ENCODE peak calls at places on chromosomes 11 and 22, in eight cellular contexts. One of them, this sample, is unnamed.

GRCh38 chr22:44801476-44801875 is 49.1 kb downstream of the ARHGAP8 start:
- DNase-seq in coronary artery: no peak
- DNase-seq in lower leg skin: no peak
- DNase-seq in right atrium auricular region: no peak
- DNase-seq in fibroblast of lung: no peak
- DNase-seq in HL-60: no peak
- DNase-seq in GM06990: no peak
- DNase-seq in fibroblast of mammary gland: no peak
- DNase-seq in this sample: no peak

GRCh38 chr22:42978453-42979103 is 36.4 kb downstream of the PACSIN2 start:
- DNase-seq in coronary artery: no peak
- DNase-seq in lower leg skin: no peak
- DNase-seq in right atrium auricular region: no peak
- DNase-seq in fibroblast of lung: no peak
- DNase-seq in HL-60: no peak
- DNase-seq in GM06990: no peak
- DNase-seq in fibroblast of mammary gland: peak; percentile 83
- DNase-seq in this sample: no peak

GRCh38 chr22:31346733-31347250 is 646 bp upstream of the PATZ1 start:
- DNase-seq in coronary artery: no peak
- DNase-seq in lower leg skin: peak; percentile 90
- DNase-seq in right atrium auricular region: no peak
- DNase-seq in fibroblast of lung: peak; percentile 61
- DNase-seq in HL-60: peak; percentile 75
- DNase-seq in GM06990: peak; percentile 86
- DNase-seq in fibroblast of mammary gland: peak; percentile 28
- DNase-seq in this sample: peak; percentile 33

GRCh38 chr11:104380358-104380757 is 216.4 kb upstream of the PDGFD start:
- DNase-seq in coronary artery: no peak
- DNase-seq in lower leg skin: no peak
- DNase-seq in right atrium auricular region: no peak
- DNase-seq in fibroblast of lung: no peak
- DNase-seq in HL-60: no peak
- DNase-seq in GM06990: no peak
- DNase-seq in fibroblast of mammary gland: no peak
- DNase-seq in this sample: no peak

GRCh38 chr22:37256075-37256726 is 12.1 kb upstream of the RAC2 start:
- DNase-seq in coronary artery: no peak
- DNase-seq in lower leg skin: no peak
- DNase-seq in right atrium auricular region: no peak
- DNase-seq in fibroblast of lung: no peak
- DNase-seq in HL-60: no peak
- DNase-seq in GM06990: no peak
- DNase-seq in fibroblast of mammary gland: no peak
- DNase-seq in this sample: no peak

GRCh38 chr22:40654522-40655167 is 18.1 kb upstream of the MRTFA start:
- DNase-seq in coronary artery: no peak
- DNase-seq in lower leg skin: no peak
- DNase-seq in right atrium auricular region: peak; percentile 69
- DNase-seq in fibroblast of lung: peak; percentile 87
- DNase-seq in HL-60: no peak
- DNase-seq in GM06990: no peak
- DNase-seq in fibroblast of mammary gland: peak; percentile 85
- DNase-seq in this sample: no peak

GRCh38 chr11:71215372-71215965 is 36.9 kb downstream of the SHANK2 start:
- DNase-seq in coronary artery: no peak
- DNase-seq in lower leg skin: no peak
- DNase-seq in right atrium auricular region: no peak
- DNase-seq in fibroblast of lung: no peak
- DNase-seq in HL-60: no peak
- DNase-seq in GM06990: no peak
- DNase-seq in fibroblast of mammary gland: no peak
- DNase-seq in this sample: no peak

GRCh38 chr11:134333312-134333711 is 1.5 kb downstream of the GLB1L2 start:
- DNase-seq in coronary artery: no peak
- DNase-seq in lower leg skin: peak; percentile 79
- DNase-seq in right atrium auricular region: no peak
- DNase-seq in fibroblast of lung: no peak
- DNase-seq in HL-60: no peak
- DNase-seq in GM06990: no peak
- DNase-seq in fibroblast of mammary gland: peak; percentile 18
- DNase-seq in this sample: no peak

GRCh38 chr11:121328213-121328966 is 35.8 kb downstream of the SC5D start:
- DNase-seq in coronary artery: no peak
- DNase-seq in lower leg skin: no peak
- DNase-seq in right atrium auricular region: no peak
- DNase-seq in fibroblast of lung: no peak
- DNase-seq in HL-60: no peak
- DNase-seq in GM06990: no peak
- DNase-seq in fibroblast of mammary gland: no peak
- DNase-seq in this sample: no peak

GRCh38 chr22:29032584-29032983 is 29.0 kb downstream of the C22orf31 start:
- DNase-seq in coronary artery: no peak
- DNase-seq in lower leg skin: no peak
- DNase-seq in right atrium auricular region: no peak
- DNase-seq in fibroblast of lung: peak; percentile 34
- DNase-seq in HL-60: no peak
- DNase-seq in GM06990: no peak
- DNase-seq in fibroblast of mammary gland: peak; percentile 14
- DNase-seq in this sample: no peak

GRCh38 chr22:36816338-36816634 is 549 bp downstream of the PVALB start:
- DNase-seq in coronary artery: no peak
- DNase-seq in lower leg skin: no peak
- DNase-seq in right atrium auricular region: no peak
- DNase-seq in fibroblast of lung: no peak
- DNase-seq in HL-60: no peak
- DNase-seq in GM06990: no peak
- DNase-seq in fibroblast of mammary gland: no peak
- DNase-seq in this sample: no peak

GRCh38 chr22:30474683-30475424 is 3.0 kb upstream of the SEC14L3 start:
- DNase-seq in coronary artery: no peak
- DNase-seq in lower leg skin: no peak
- DNase-seq in right atrium auricular region: no peak
- DNase-seq in fibroblast of lung: no peak
- DNase-seq in HL-60: no peak
- DNase-seq in GM06990: no peak
- DNase-seq in fibroblast of mammary gland: no peak
- DNase-seq in this sample: no peak

GRCh38 chr11:19646921-19647320 is 65.7 kb upstream of the NAV2 start:
- DNase-seq in coronary artery: no peak
- DNase-seq in lower leg skin: no peak
- DNase-seq in right atrium auricular region: no peak
- DNase-seq in fibroblast of lung: peak; percentile 95
- DNase-seq in HL-60: no peak
- DNase-seq in GM06990: no peak
- DNase-seq in fibroblast of mammary gland: peak; percentile 96
- DNase-seq in this sample: no peak
- TF ChIP-seq CTCF in coronary artery: no peak
- TF ChIP-seq CTCF in lower leg skin: no peak
- TF ChIP-seq CTCF in right atrium auricular region: no peak
- TF ChIP-seq CTCF in fibroblast of lung: peak; percentile 8
- TF ChIP-seq CTCF in HL-60: no peak
- TF ChIP-seq CTCF in GM06990: no peak
- TF ChIP-seq CTCF in fibroblast of mammary gland: peak; percentile 2
- TF ChIP-seq CTCF in this sample: no peak

GRCh38 chr22:32410459-32410858 is 1.6 kb downstream of the RTCB start:
- DNase-seq in coronary artery: no peak
- DNase-seq in lower leg skin: no peak
- DNase-seq in right atrium auricular region: no peak
- DNase-seq in fibroblast of lung: no peak
- DNase-seq in HL-60: no peak
- DNase-seq in GM06990: no peak
- DNase-seq in fibroblast of mammary gland: no peak
- DNase-seq in this sample: no peak

GRCh38 chr22:32409977-32410376 is 2.1 kb downstream of the RTCB start:
- DNase-seq in coronary artery: no peak
- DNase-seq in lower leg skin: no peak
- DNase-seq in right atrium auricular region: no peak
- DNase-seq in fibroblast of lung: no peak
- DNase-seq in HL-60: no peak
- DNase-seq in GM06990: no peak
- DNase-seq in fibroblast of mammary gland: no peak
- DNase-seq in this sample: no peak

GRCh38 chr22:32407332-32407731 is 4.7 kb downstream of the RTCB start:
- DNase-seq in coronary artery: no peak
- DNase-seq in lower leg skin: no peak
- DNase-seq in right atrium auricular region: no peak
- DNase-seq in fibroblast of lung: no peak
- DNase-seq in HL-60: no peak
- DNase-seq in GM06990: peak; percentile 45
- DNase-seq in fibroblast of mammary gland: no peak
- DNase-seq in this sample: no peak

GRCh38 chr22:32411388-32411787 is 659 bp downstream of the RTCB start:
- DNase-seq in coronary artery: no peak
- DNase-seq in lower leg skin: no peak
- DNase-seq in right atrium auricular region: no peak
- DNase-seq in fibroblast of lung: peak; percentile 10
- DNase-seq in HL-60: no peak
- DNase-seq in GM06990: no peak
- DNase-seq in fibroblast of mammary gland: peak; percentile 23
- DNase-seq in this sample: no peak

GRCh38 chr22:32407936-32408335 is 4.1 kb downstream of the RTCB start:
- DNase-seq in coronary artery: no peak
- DNase-seq in lower leg skin: no peak
- DNase-seq in right atrium auricular region: no peak
- DNase-seq in fibroblast of lung: no peak
- DNase-seq in HL-60: no peak
- DNase-seq in GM06990: no peak
- DNase-seq in fibroblast of mammary gland: no peak
- DNase-seq in this sample: no peak
- TF ChIP-seq CTCF in coronary artery: no peak
- TF ChIP-seq CTCF in lower leg skin: no peak
- TF ChIP-seq CTCF in right atrium auricular region: no peak
- TF ChIP-seq CTCF in fibroblast of lung: no peak
- TF ChIP-seq CTCF in HL-60: no peak
- TF ChIP-seq CTCF in GM06990: no peak
- TF ChIP-seq CTCF in fibroblast of mammary gland: no peak
- TF ChIP-seq CTCF in this sample: no peak

DNA sequence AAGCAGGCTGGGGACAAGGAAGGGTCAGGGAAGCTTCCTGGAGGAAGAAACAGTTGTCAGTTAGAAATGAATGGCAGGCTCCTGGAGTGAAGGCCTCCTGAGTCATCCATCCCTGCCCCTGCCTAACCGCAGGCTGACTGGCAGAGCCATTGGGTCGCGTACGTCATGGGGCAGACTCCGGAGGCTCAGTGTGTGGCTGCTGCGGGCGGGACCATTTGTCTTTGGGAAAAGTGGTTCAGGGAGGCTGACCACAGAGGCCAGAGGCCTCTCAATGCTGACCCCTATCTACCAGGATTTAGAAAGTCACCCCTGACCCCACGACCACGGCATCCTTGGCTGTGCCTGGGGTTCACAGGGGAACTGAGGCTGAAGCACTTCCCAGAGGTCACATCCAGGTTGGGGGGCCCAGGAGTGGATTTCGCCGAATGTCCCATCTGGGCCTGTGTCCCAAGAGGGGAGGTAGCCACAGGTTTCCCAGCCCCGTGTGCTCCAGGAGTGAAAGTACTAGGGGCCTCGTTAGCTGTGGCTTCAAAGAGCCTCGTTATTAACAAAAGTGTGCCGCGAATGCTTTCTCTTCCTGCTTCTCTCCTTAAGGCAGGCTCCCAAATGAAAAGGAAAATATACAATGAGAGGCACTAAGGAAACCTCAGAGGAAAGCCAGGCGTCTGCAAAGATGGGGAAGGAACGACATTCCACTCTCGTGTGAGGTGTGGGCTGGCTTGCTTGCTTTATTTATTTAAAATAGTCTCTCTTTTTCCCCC is 58.9 kb downstream of the FLRT1 start:
- DNase-seq in coronary artery: no peak
- DNase-seq in lower leg skin: no peak
- DNase-seq in right atrium auricular region: no peak
- DNase-seq in fibroblast of lung: peak; percentile 84
- DNase-seq in HL-60: peak; percentile 66
- DNase-seq in GM06990: no peak
- DNase-seq in fibroblast of mammary gland: peak; percentile 77
- DNase-seq in this sample: no peak
- TF ChIP-seq CTCF in coronary artery: no peak
- TF ChIP-seq CTCF in lower leg skin: no peak
- TF ChIP-seq CTCF in right atrium auricular region: no peak
- TF ChIP-seq CTCF in fibroblast of lung: peak; percentile 2
- TF ChIP-seq CTCF in HL-60: no peak
- TF ChIP-seq CTCF in GM06990: no peak
- TF ChIP-seq CTCF in fibroblast of mammary gland: no peak
- TF ChIP-seq CTCF in this sample: no peak

DNA sequence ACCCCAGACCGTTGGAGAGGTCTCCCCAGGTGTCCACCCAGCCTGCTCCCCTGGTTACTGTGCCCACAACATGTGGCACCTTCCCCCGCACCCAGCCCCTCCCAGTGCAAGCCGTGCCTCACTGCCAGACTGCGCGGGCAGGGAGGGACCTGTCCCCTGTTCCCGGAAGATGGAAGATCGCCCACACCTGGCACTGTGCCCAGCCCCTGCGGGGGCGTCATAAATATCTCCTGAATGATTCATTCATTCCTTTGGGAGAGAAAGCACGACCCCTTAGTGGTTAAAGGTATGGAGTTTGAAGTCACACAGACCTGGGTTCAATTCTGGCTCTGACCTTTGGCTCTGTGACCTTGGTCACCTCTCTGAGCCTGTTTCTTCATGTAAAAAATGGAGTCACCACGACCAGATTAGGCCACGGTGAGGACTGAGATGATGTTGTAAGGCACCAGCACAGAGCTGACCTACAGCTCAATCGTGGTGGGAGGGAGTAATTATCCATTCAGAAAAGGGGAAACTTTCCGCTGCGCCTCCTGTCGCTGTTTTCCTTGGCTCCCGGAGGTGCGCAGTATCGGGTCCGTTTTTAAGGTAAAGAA is 497 bp upstream of the SYT12 start:
- DNase-seq in coronary artery: no peak
- DNase-seq in lower leg skin: peak; percentile 88
- DNase-seq in right atrium auricular region: no peak
- DNase-seq in fibroblast of lung: peak; percentile 8
- DNase-seq in HL-60: no peak
- DNase-seq in GM06990: no peak
- DNase-seq in fibroblast of mammary gland: peak; percentile 67
- DNase-seq in this sample: no peak
- TF ChIP-seq CTCF in coronary artery: no peak
- TF ChIP-seq CTCF in lower leg skin: no peak
- TF ChIP-seq CTCF in right atrium auricular region: no peak
- TF ChIP-seq CTCF in fibroblast of lung: no peak
- TF ChIP-seq CTCF in HL-60: no peak
- TF ChIP-seq CTCF in GM06990: no peak
- TF ChIP-seq CTCF in fibroblast of mammary gland: no peak
- TF ChIP-seq CTCF in this sample: no peak

GRCh38 chr22:50399751-50400331 is 56.7 kb downstream of the PPP6R2 start:
- DNase-seq in coronary artery: no peak
- DNase-seq in lower leg skin: no peak
- DNase-seq in right atrium auricular region: no peak
- DNase-seq in fibroblast of lung: no peak
- DNase-seq in HL-60: peak; percentile 31
- DNase-seq in GM06990: peak; percentile 29
- DNase-seq in fibroblast of mammary gland: peak; percentile 31
- DNase-seq in this sample: peak; percentile 33
- TF ChIP-seq CTCF in coronary artery: no peak
- TF ChIP-seq CTCF in lower leg skin: no peak
- TF ChIP-seq CTCF in right atrium auricular region: peak; percentile 43
- TF ChIP-seq CTCF in fibroblast of lung: peak; percentile 44
- TF ChIP-seq CTCF in HL-60: peak; percentile 77
- TF ChIP-seq CTCF in GM06990: peak; percentile 59
- TF ChIP-seq CTCF in fibroblast of mammary gland: peak; percentile 44
- TF ChIP-seq CTCF in this sample: peak; percentile 24

This sample was measured in natural killer cell.